ENCODE peak calls at places on chromosome 22, in six cellular contexts. B, C, V, H, Y and Z are unnamed samples.

GRCh38 chr22:26570126-26570525 is 19.8 kb downstream of the TPST2 start:
- DNase-seq in B (no peak), C (no peak), V (no peak), H (no peak), Y (no peak), Z (no peak)

GRCh38 chr22:40030757-40031092 is 36.0 kb downstream of the FAM83F start:
- DNase-seq in B (no peak), C (no peak), V (no peak), H (no peak), Y (no peak), Z (no peak)

GRCh38 chr22:21673534-21674321 is 7.9 kb downstream of the PPIL2 start:
- DNase-seq in B (no peak), C (no peak), V (no peak), H (no peak), Y (no peak), Z (no peak)

GRCh38 chr22:26418620-26419019 is 10.4 kb upstream of the ASPHD2 start:
- DNase-seq in B (no peak), C (no peak), V (no peak), H (no peak), Y (no peak), Z (no peak)

GRCh38 chr22:23066200-23067022 is 3.9 kb upstream of the GNAZ start:
- DNase-seq in B (no peak), C (no peak), V (no peak), H (no peak), Y (no peak), Z (no peak)

GRCh38 chr22:33652596-33652995 is 267.7 kb downstream of the LARGE1 start:
- DNase-seq in B (peak), C (no peak), V (peak), H (peak), Y (no peak), Z (no peak)

GRCh38 chr22:33361581-33361980 is 303.4 kb upstream of the SYN3 start:
- DNase-seq in B (peak), C (no peak), V (no peak), H (peak), Y (no peak), Z (no peak)

GRCh38 chr22:26679003-26679629 is 21.7 kb downstream of the MIAT start:
- DNase-seq in B (peak), C (peak), V (peak), H (peak), Y (peak), Z (peak)

GRCh38 chr22:46979506-46979905 is 217.1 kb downstream of the TBC1D22A start:
- DNase-seq in B (no peak), C (no peak), V (no peak), H (no peak), Y (no peak), Z (no peak)

GRCh38 chr22:42376721-42377177 is 55.5 kb downstream of the NFAM1 start:
- DNase-seq in B (peak), C (peak), V (no peak), H (no peak), Y (no peak), Z (peak)

GRCh38 chr22:29146101-29146560 is 59.6 kb upstream of the EMID1 start:
- DNase-seq in B (no peak), C (no peak), V (no peak), H (no peak), Y (no peak), Z (no peak)

GRCh38 chr22:32204856-32205722 is at the start of gene RFPL2:
- DNase-seq in B (peak), C (peak), V (peak), H (peak), Y (no peak), Z (peak)

GRCh38 chr22:47059701-47060161 is 297.3 kb downstream of the TBC1D22A start:
- DNase-seq in B (no peak), C (no peak), V (no peak), H (no peak), Y (peak), Z (no peak)

GRCh38 chr22:19691721-19692341 is 22.5 kb upstream of the SEPTIN5 start:
- DNase-seq in B (peak), C (peak), V (no peak), H (peak), Y (no peak), Z (peak)

GRCh38 chr22:39502109-39502788 is at the start of gene MIEF1:
- DNase-seq in B (peak), C (peak), V (peak), H (peak), Y (peak), Z (peak)

GRCh38 chr22:24205438-24206189 is 24.3 kb downstream of the SUSD2 start:
- DNase-seq in B (no peak), C (no peak), V (no peak), H (no peak), Y (no peak), Z (no peak)

GRCh38 chr22:21003782-21004181 is 1.9 kb upstream of the THAP7 start:
- DNase-seq in B (no peak), C (peak), V (no peak), H (no peak), Y (no peak), Z (no peak)

GRCh38 chr22:45884201-45885067 is 92.5 kb downstream of the WNT7B start:
- DNase-seq in B (no peak), C (no peak), V (no peak), H (no peak), Y (no peak), Z (no peak)

GRCh38 chr22:33803371-33803770 is 116.9 kb downstream of the LARGE1 start:
- DNase-seq in B (peak), C (no peak), V (no peak), H (peak), Y (no peak), Z (no peak)

GRCh38 chr22:19942071-19942885 is 660 bp upstream of the TXNRD2 start:
- DNase-seq in B (peak), C (peak), V (no peak), H (peak), Y (no peak), Z (peak)

GRCh38 chr22:46008836-46009596 is 32.1 kb upstream of the WNT7B start:
- DNase-seq in B (no peak), C (no peak), V (no peak), H (no peak), Y (no peak), Z (no peak)

GRCh38 chr22:40215266-40215665 is 37.5 kb downstream of the TNRC6B start:
- DNase-seq in B (no peak), C (no peak), V (no peak), H (no peak), Y (no peak), Z (no peak)

DNA sequence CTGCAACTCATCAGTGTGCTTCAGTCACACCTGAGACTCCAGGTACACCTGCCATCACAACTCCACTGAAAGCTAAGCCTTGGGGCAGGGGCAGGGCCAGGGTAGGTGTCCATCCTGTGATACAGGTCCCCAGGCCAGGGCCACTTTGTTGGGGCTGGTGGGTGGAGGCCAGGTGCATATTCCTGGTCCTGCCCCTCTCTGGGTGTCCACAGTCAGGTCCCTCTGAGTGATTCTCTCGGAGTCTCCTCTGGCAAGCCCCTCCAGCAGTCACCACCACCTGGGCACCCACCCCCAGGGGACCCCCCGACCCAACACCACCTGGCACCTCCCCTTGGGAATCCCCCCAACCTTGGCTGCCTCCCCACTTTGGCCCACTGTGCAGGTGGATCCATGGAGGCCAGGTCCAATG is 9.5 kb upstream of the ACR start:
- DNase-seq in B (no peak), C (no peak), V (no peak), H (no peak), Y (no peak), Z (no peak)
- TF ChIP-seq BHLHE40 in B (no peak), C (no peak), V (no peak), H (no peak), Y (no peak), Z (no peak)

DNA sequence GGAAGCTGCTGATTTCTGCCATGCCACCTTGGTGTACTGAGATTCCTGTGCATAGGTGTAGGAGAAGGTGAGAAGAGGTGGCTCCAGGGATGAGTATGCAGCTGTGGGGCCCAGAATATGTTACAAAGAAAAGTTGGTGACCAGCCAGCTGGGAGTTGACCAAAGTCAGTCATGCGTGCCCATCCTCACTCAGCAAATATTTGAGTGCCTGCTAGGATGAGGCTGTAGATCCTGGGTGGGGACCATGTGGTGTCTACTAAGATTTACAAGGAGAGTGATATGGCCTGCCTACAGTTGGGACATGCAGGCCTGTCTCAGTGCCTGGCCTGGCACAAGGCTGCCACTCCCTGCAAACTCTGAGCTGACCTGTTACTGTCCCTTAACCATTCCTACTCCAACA is 19.4 kb downstream of the RNF185 start:
- DNase-seq in B (peak), C (no peak), V (peak), H (peak), Y (no peak), Z (no peak)
- TF ChIP-seq BHLHE40 in B (no peak), C (no peak), V (no peak), H (no peak), Y (no peak), Z (no peak)

DNA sequence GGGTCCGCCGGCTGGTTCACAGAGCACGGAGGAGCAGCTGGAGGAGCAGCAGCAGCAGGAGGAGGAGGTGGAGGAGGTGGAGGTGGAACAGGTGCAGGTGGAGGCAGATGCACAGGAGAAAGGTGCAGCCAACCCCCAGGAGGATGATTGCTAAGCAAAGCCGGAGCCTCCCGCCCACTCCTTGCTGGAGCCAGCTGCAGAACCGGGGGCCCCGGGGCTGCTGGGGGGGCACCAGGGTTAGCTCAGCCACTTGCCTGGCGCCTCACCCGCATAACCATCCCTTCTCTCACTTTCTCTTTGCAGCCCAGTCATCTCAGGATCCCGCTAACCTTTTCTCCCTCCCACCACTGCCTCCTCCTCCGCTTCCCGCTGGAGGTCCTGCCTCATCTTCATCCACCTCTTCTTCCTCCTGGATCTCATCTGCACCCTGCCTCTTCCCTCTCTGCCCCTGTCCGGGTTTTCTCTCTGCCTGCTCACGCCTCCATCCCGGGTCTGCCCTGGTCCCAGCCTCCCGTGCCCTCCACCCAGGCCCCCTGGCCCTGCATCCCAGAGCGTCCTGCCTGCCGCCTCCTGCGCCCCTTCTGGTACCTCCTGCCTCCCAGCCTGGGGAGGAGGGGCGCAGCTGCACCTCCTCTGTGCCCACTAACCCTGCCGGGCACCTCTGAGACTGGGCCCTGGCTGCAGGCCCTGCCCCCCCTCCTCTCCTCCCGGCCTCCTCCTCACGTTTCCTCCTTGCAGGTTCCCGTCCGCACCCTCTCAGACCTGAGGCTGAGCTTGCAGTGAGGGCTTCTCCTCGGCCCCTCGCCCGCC is 9.5 kb downstream of the KCTD17 start:
- DNase-seq in B (no peak), C (no peak), V (no peak), H (no peak), Y (no peak), Z (no peak)
- TF ChIP-seq BHLHE40 in B (no peak), C (no peak), V (no peak), H (no peak), Y (no peak), Z (no peak)

DNA sequence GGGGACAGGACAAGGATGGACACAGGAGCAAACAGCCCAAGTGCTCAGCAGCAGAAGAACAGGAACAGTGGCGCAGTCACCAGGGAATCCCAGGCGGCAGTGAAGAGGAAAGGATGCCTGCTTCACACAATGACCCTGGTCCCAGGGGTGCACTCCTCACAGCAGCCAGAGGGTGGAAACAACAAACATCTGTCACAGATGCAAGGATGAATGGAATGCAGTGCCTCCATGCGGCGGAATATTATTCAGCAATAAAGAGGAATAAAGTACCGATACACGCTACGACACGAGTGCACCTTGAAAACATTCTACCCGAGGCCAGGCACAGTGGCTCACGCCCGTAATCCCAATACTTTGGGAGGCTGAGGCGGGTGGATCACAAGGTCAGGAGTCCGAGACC is 12.7 kb downstream of the CSNK1E start:
- DNase-seq in B (no peak), C (no peak), V (no peak), H (no peak), Y (no peak), Z (no peak)
- TF ChIP-seq BHLHE40 in B (no peak), C (no peak), V (no peak), H (no peak), Y (no peak), Z (no peak)

GRCh38 chr22:48523761-48524160 is 1303.9 kb downstream of the BRD1 start:
- DNase-seq in B (no peak), C (no peak), V (no peak), H (no peak), Y (no peak), Z (no peak)

GRCh38 chr22:48531108-48531507 is 1296.6 kb downstream of the BRD1 start:
- DNase-seq in B (no peak), C (no peak), V (no peak), H (no peak), Y (no peak), Z (no peak)

GRCh38 chr22:48531721-48532435 is 1295.8 kb downstream of the BRD1 start:
- DNase-seq in B (no peak), C (no peak), V (no peak), H (no peak), Y (no peak), Z (no peak)

GRCh38 chr22:48530666-48531065 is 1297.0 kb downstream of the BRD1 start:
- DNase-seq in B (no peak), C (no peak), V (no peak), H (no peak), Y (no peak), Z (no peak)

GRCh38 chr22:48528221-48528915 is 1299.3 kb downstream of the BRD1 start:
- DNase-seq in B (no peak), C (no peak), V (no peak), H (no peak), Y (no peak), Z (no peak)
- TF ChIP-seq BHLHE40 in B (no peak), C (no peak), V (no peak), H (no peak), Y (no peak), Z (no peak)

GRCh38 chr22:43421914-43422615 is 10.3 kb downstream of the MPPED1 start:
- DNase-seq in B (no peak), C (no peak), V (no peak), H (no peak), Y (no peak), Z (no peak)

GRCh38 chr22:43418079-43418825 is 6.4 kb downstream of the MPPED1 start:
- DNase-seq in B (no peak), C (no peak), V (no peak), H (no peak), Y (no peak), Z (no peak)

GRCh38 chr22:43420991-43421665 is 9.3 kb downstream of the MPPED1 start:
- DNase-seq in B (no peak), C (no peak), V (no peak), H (no peak), Y (no peak), Z (no peak)

GRCh38 chr22:43417555-43417954 is 5.7 kb downstream of the MPPED1 start:
- DNase-seq in B (no peak), C (no peak), V (no peak), H (no peak), Y (no peak), Z (no peak)

DNA sequence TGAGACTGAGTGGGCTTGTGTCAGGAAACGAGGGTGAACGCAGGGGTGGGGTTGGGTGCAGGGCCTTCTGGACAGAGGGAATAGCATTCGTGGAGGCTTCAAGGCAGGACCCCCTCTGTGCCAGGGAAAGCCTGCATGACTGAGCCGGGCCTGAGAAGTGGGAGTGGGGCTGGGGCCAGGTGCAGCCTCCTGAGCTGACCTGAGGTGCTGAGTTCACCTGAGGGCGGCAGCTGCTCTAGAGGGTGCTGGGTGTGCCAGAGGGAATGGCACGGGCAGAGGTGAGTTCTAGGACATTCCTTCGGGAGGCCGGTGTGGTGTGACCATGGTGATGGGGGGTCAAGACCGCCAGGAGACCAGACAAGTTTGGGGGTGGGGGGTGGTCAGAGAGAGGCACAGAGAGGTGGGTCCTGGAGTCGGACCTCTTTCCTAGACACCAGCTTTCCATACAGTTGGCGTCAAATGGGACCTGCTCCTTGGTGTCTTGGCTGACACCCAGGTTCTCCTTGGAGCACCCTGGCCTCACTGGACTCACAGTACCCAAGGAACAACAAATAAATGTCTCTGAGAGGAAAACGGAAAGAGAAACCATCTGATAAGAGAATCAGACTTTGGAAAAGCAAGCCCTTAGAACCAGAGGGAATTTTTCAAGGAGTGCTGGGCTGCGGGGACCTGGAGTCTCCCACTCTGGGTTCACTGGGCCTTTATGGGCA is 7.7 kb downstream of the MPPED1 start:
- DNase-seq in B (no peak), C (no peak), V (no peak), H (no peak), Y (no peak), Z (no peak)
- TF ChIP-seq BHLHE40 in B (no peak), C (no peak), V (no peak), H (no peak), Y (no peak), Z (no peak)

GRCh38 chr22:17974703-17975372 is 49.5 kb downstream of the MICAL3 start:
- DNase-seq in B (no peak), C (no peak), V (no peak), H (no peak), Y (peak), Z (no peak)
- TF ChIP-seq BHLHE40 in B (no peak), C (no peak), V (no peak), H (no peak), Y (peak), Z (no peak)

GRCh38 chr22:30423959-30424380 is 1.6 kb upstream of the MTFP1 start:
- DNase-seq in B (peak), C (peak), V (peak), H (peak), Y (peak), Z (peak)

GRCh38 chr22:30425616-30426394 is at the start of gene MTFP1:
- DNase-seq in B (peak), C (peak), V (peak), H (peak), Y (no peak), Z (peak)

GRCh38 chr22:30426395-30427353 is 1.1 kb downstream of the MTFP1 start:
- DNase-seq in B (peak), C (peak), V (peak), H (peak), Y (peak), Z (peak)

GRCh38 chr22:30424471-30425326 is 869 bp upstream of the MTFP1 start:
- DNase-seq in B (peak), C (peak), V (no peak), H (peak), Y (no peak), Z (no peak)

DNA sequence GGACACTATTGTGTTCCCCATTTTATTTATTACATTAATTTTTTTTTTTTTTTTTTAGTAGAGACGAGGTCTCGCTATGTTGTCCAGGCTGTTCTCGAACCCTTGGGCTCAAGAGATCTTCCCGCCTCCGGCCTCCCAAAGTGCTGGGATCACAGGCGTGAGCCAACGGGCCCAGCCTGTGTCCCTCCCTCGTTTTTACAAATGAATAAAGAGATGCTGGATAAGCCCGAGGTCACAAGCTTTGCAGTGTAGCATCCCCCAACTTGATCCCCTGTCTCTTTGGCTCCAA is 297 bp upstream of the MTFP1 start:
- DNase-seq in B (no peak), C (no peak), V (no peak), H (no peak), Y (no peak), Z (no peak)
- TF ChIP-seq BHLHE40 in B (no peak), C (no peak), V (no peak), H (no peak), Y (no peak), Z (no peak)

DNA sequence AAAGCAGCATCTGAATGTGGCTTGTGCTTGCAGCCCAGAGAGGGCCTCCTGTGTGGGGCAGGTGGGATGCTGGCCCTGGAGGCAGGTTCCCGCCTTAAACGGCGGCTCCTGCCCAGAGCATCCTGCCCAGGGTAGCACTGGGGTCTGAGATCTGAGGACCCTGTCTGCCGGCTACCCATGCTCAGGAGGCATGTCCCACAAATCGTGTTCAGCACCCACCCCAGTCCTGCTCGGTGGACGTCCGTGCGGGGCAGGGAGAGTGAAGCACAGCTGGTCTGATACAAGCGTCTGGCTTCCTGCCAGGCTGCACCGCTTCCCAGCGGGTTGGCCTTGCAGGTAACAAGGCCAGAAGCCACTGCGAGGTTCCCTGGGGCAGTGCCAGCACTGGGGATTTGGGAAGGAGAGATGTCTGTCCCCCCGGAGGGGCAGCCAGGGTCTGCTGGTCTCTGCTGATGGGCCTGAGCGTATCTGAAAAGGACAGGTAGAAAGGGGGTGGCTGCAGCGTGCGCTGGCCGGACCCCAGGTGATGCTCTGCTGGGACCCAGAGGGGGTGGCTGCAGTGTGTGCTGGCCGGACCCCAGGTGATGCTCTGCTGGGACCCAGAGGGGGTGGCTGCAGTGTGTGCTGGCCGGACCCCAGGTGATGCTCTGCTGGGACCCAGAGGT is 3.6 kb downstream of the TRABD start:
- DNase-seq in B (no peak), C (peak), V (no peak), H (no peak), Y (no peak), Z (no peak)
- TF ChIP-seq BHLHE40 in B (no peak), C (no peak), V (no peak), H (no peak), Y (no peak), Z (no peak)